ENCODE peak calls at places on chromosomes 1 and 21, in eight cellular contexts. J is CD8-positive, alpha-beta T cell; C is osteocyte; L is cardiac fibroblast; M is right lobe of liver; R is progenitor cell of endocrine pancreas; O is neural progenitor cell; W is tibial nerve. F is an unnamed sample.

GRCh38 chr1:22830747-22831340 is 120.2 kb downstream of the EPHB2 start:
- DNase-seq in J (no peak), C (no peak), L (no peak), M (peak; percentile 22), R (no peak), O (no peak), W (no peak), F (no peak)

GRCh38 chr21:28392436-28392835 is 600.2 kb downstream of the LTN1 start:
- DNase-seq in J (no peak), C (no peak), L (no peak), M (no peak), R (no peak), O (no peak), W (no peak), F (no peak)

GRCh38 chr1:43307458-43308158 is 6.8 kb downstream of the TIE1 start:
- DNase-seq in J (no peak), C (no peak), L (no peak), M (peak; percentile 16), R (no peak), O (no peak), W (no peak), F (no peak)

GRCh38 chr1:75171876-75172275 is 37.7 kb downstream of the LHX8 start:
- DNase-seq in J (no peak), C (no peak), L (no peak), M (no peak), R (no peak), O (no peak), W (no peak), F (no peak)

GRCh38 chr1:77706321-77706720 is 23.9 kb upstream of the ZZZ3 start:
- DNase-seq in J (no peak), C (no peak), L (no peak), M (no peak), R (no peak), O (no peak), W (no peak), F (no peak)

GRCh38 chr21:44919913-44920693 is 596 bp downstream of the ITGB2 start:
- DNase-seq in J (no peak), C (no peak), L (no peak), M (peak; percentile 59), R (no peak), O (no peak), W (no peak), F (no peak)

GRCh38 chr1:16110884-16111283 is 37.4 kb upstream of the FAM131C start:
- DNase-seq in J (no peak), C (no peak), L (no peak), M (no peak), R (no peak), O (no peak), W (no peak), F (no peak)

GRCh38 chr1:68010094-68010493 is 40.3 kb downstream of the DIRAS3 start:
- DNase-seq in J (no peak), C (no peak), L (peak; percentile 60), M (no peak), R (no peak), O (no peak), W (no peak), F (no peak)

GRCh38 chr1:31523769-31524168 is 52.5 kb upstream of the TINAGL1 start:
- DNase-seq in J (no peak), C (no peak), L (no peak), M (peak; percentile 67), R (no peak), O (no peak), W (peak; percentile 35), F (no peak)

GRCh38 chr1:9689971-9690381 is 38.4 kb downstream of the PIK3CD start:
- DNase-seq in J (no peak), C (no peak), L (peak; percentile 26), M (peak; percentile 62), R (peak; percentile 46), O (peak; percentile 80), W (no peak), F (no peak)

GRCh38 chr1:192859808-192860207 is 51.0 kb downstream of the RGS2 start:
- DNase-seq in J (no peak), C (no peak), L (no peak), M (no peak), R (no peak), O (no peak), W (no peak), F (no peak)

GRCh38 chr1:233738850-233739249 is 124.9 kb downstream of the KCNK1 start:
- DNase-seq in J (no peak), C (no peak), L (no peak), M (no peak), R (no peak), O (no peak), W (no peak), F (peak; percentile 29)

GRCh38 chr1:30893776-30894507 is 14.6 kb downstream of the SDC3 start:
- DNase-seq in J (no peak), C (no peak), L (no peak), M (no peak), R (no peak), O (peak; percentile 74), W (no peak), F (no peak)

GRCh38 chr1:47440052-47440848 is 2.4 kb downstream of the FOXD2 start:
- DNase-seq in J (no peak), C (no peak), L (no peak), M (no peak), R (no peak), O (no peak), W (no peak), F (no peak)

GRCh38 chr1:1599919-1600860 is at the start of gene FNDC10:
- DNase-seq in J (no peak), C (peak; percentile 81), L (no peak), M (no peak), R (no peak), O (peak; percentile 63), W (no peak), F (no peak)

GRCh38 chr1:9721606-9722377 is 70.3 kb downstream of the PIK3CD start:
- DNase-seq in J (peak; percentile 75), C (no peak), L (peak; percentile 26), M (no peak), R (peak; percentile 65), O (peak; percentile 77), W (no peak), F (no peak)

GRCh38 chr1:21907079-21907418 is 30.1 kb downstream of the HSPG2 start:
- DNase-seq in J (no peak), C (no peak), L (no peak), M (no peak), R (no peak), O (no peak), W (no peak), F (no peak)

GRCh38 chr1:167789501-167789900 is 67.7 kb downstream of the MPZL1 start:
- DNase-seq in J (no peak), C (no peak), L (no peak), M (no peak), R (no peak), O (no peak), W (no peak), F (peak; percentile 64)

GRCh38 chr1:61436491-61437120 is 288.3 kb downstream of the TM2D1 start:
- DNase-seq in J (no peak), C (no peak), L (peak; percentile 66), M (no peak), R (no peak), O (no peak), W (no peak), F (no peak)

GRCh38 chr1:23400324-23401110 is 24.0 kb downstream of the TCEA3 start:
- DNase-seq in J (no peak), C (no peak), L (peak; percentile 85), M (no peak), R (no peak), O (no peak), W (peak; percentile 59), F (no peak)

GRCh38 chr1:92784051-92784638 is 763 bp downstream of the EVI5 start:
- DNase-seq in J (peak; percentile 5), C (no peak), L (peak; percentile 59), M (no peak), R (no peak), O (peak; percentile 43), W (peak; percentile 29), F (no peak)

GRCh38 chr1:223233019-223233409 is 90.0 kb upstream of the TLR5 start:
- DNase-seq in J (no peak), C (no peak), L (no peak), M (no peak), R (no peak), O (no peak), W (no peak), F (no peak)

DNA sequence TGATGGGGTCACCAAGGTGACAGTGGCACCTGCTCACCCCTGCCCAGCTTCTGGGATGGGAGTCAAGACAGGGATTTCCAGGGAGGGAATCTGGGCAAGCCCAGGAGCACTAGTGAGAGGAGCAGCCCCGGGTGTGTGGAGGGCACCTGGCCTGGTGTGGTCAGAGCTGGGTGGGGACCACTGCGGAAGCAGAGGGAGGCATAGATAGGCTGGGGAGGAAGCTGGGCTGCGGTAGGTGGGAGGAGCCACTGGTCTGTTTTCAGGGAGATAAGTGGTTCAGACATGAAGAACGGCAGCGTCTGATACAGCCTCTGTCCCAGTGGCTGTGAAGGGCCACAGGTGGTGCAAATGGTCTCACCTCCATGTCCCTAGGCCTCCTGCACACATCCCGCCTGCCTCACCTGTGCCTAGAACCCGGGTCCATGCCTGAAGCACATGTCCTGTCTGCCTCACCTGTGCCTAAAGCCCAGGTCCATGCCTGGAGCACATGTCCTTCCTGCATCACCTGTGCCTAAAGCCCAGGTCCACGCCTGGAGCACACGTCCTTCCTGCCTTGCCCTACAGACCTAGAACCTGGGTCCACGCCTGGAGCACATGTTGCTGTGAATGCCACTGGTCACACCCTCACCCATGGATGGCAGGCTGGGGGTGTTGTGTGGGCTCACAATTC is 325.9 kb upstream of the AJAP1 start:
- DNase-seq in J (no peak), C (no peak), L (no peak), M (no peak), R (no peak), O (no peak), W (no peak), F (no peak)
- TF ChIP-seq CTCF in J (no peak), C (no peak), L (no peak), M (no peak), R (no peak), O (no peak), W (no peak), F (no peak)

GRCh38 chr1:156970017-156970416 is 49.6 kb downstream of the LRRC71 start:
- DNase-seq in J (no peak), C (no peak), L (peak; percentile 10), M (no peak), R (no peak), O (no peak), W (no peak), F (no peak)
- TF ChIP-seq CTCF in J (peak; percentile 18), C (peak; percentile 15), L (peak; percentile 10), M (no peak), R (peak; percentile 18), O (peak; percentile 7), W (no peak), F (no peak)

DNA sequence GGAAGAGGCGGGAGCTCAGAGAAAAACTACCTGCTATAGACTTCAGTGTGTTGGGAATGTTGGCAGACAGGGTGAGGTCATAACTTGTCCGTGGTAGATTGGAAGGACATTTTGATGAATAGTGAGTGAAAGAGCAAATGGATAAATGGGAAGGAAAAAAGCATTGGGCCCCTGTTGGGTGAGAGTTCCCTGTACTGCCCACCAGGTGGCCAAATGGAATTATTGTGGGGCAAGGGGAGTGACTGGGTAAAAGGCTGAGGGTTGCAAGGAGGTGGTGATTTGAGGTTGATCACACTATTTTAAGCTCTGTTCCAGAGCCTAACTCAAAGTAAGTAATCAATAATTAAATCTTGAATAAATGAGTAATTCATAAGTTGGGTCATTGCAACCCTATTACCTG is 60.4 kb downstream of the MRPS6 start:
- DNase-seq in J (no peak), C (no peak), L (no peak), M (no peak), R (no peak), O (peak; percentile 12), W (no peak), F (no peak)
- TF ChIP-seq CTCF in J (no peak), C (no peak), L (peak; percentile 26), M (peak; percentile 12), R (peak; percentile 44), O (peak; percentile 45), W (no peak), F (peak; percentile 27)

GRCh38 chr1:154104433-154105082 is 50.3 kb downstream of the NUP210L start:
- DNase-seq in J (no peak), C (no peak), L (no peak), M (no peak), R (no peak), O (peak; percentile 20), W (no peak), F (no peak)
- TF ChIP-seq CTCF in J (no peak), C (no peak), L (no peak), M (no peak), R (peak; percentile 9), O (peak; percentile 33), W (no peak), F (no peak)